ENCODE peak calls at places on chromosomes 7 and 10, in five cellular contexts. K, L, F, I and P are unnamed samples.

GRCh38 chr7:23616593-23616992 is 19.4 kb downstream of the CCDC126 start:
- DNase-seq in I (no peak), F (no peak), L (no peak), K (no peak), P (no peak)

GRCh38 chr7:17640730-17641377 is 299.4 kb downstream of the SNX13 start:
- DNase-seq in I (no peak), K (peak; percentile 42), L (peak; percentile 38), F (peak; percentile 40), P (peak; percentile 33)

GRCh38 chr10:66795871-66796270 is 130.0 kb upstream of the LRRTM3 start:
- DNase-seq in L (no peak), F (no peak), I (no peak), K (no peak), P (no peak)

GRCh38 chr10:121696854-121697253 is 98.6 kb upstream of the FGFR2 start:
- DNase-seq in L (no peak), F (no peak), I (no peak), K (peak; percentile 28), P (peak; percentile 29)

GRCh38 chr7:27115161-27116018 is 12.9 kb upstream of the HOXA2 start:
- DNase-seq in I (no peak), K (peak; percentile 72), F (no peak), L (no peak), P (no peak)

GRCh38 chr10:127132434-127132833 is 64.0 kb downstream of the INSYN2A start:
- DNase-seq in K (no peak), F (no peak), I (no peak), L (no peak), P (no peak)

GRCh38 chr10:52479567-52479966 is 165.5 kb downstream of the DKK1 start:
- DNase-seq in L (no peak), K (no peak), F (no peak), I (no peak), P (no peak)

GRCh38 chr7:46545790-46546189 is 624.7 kb upstream of the IGFBP3 start:
- DNase-seq in F (no peak), L (no peak), K (no peak), I (no peak), P (no peak)

GRCh38 chr10:26721561-26721960 is 24.1 kb downstream of the PDSS1 start:
- DNase-seq in F (no peak), I (no peak), L (no peak), K (no peak), P (no peak)

GRCh38 chr7:45709168-45710034 is 135.2 kb downstream of the ADCY1 start:
- DNase-seq in I (peak; percentile 63), L (no peak), K (no peak), F (peak; percentile 37), P (no peak)

GRCh38 chr7:47938574-47939165 is 9.6 kb downstream of the PKD1L1 start:
- DNase-seq in F (no peak), L (no peak), I (no peak), K (no peak), P (no peak)

GRCh38 chr10:10869592-10869991 is 148.1 kb upstream of the CELF2 start:
- DNase-seq in L (no peak), F (no peak), I (no peak), K (no peak), P (no peak)

GRCh38 chr10:79229081-79229541 is 118.2 kb upstream of the PPIF start:
- DNase-seq in L (no peak), I (no peak), K (peak; percentile 46), F (no peak), P (no peak)
- H3K36me3 ChIP-seq in L (peaks cover 8% of the 10 kb centered on the region), I (peaks cover 33% of the 10 kb centered on the region), K (no peaks in the 10 kb centered on the region), F (no peaks in the 10 kb centered on the region), P (no peaks in the 10 kb centered on the region)

DNA sequence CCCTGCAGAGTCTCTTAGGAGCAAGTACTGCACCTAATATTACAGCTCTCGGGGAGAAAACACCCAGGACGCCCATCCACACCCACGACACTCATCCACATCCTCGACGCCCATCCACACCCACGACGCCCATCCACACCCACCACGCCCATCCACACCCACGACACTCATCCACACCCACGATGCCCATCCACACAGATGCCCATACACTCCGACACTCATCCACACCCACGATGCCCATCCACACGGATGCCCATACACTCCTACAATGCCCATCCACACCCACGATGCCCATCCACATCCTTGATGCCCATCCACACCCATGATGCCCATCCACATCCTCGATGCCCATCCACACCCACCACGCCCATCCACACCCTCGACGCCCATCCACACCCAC is 503.1 kb downstream of the PTPRN2 start:
- DNase-seq in I (peak; percentile 12), F (no peak), L (no peak), K (no peak), P (no peak)
- H3K9me3 ChIP-seq in I (no peaks in the 10 kb centered on the region), F (no peaks in the 10 kb centered on the region), L (peaks cover 10% of the 10 kb centered on the region), K (no peaks in the 10 kb centered on the region), P (peaks cover 16% of the 10 kb centered on the region)

GRCh38 chr7:150969483-150969874 is 8.6 kb downstream of the KCNH2 start:
- DNase-seq in L (no peak), K (no peak), F (no peak), I (no peak), P (no peak)

GRCh38 chr7:150972094-150972493 is 6.0 kb downstream of the KCNH2 start:
- DNase-seq in K (no peak), F (no peak), L (no peak), I (no peak), P (no peak)

GRCh38 chr7:150972746-150973145 is 5.4 kb downstream of the KCNH2 start:
- DNase-seq in F (no peak), I (no peak), L (no peak), K (no peak), P (no peak)

GRCh38 chr7:150970424-150970823 is 7.7 kb downstream of the KCNH2 start:
- DNase-seq in I (no peak), L (no peak), F (no peak), K (no peak), P (no peak)

DNA sequence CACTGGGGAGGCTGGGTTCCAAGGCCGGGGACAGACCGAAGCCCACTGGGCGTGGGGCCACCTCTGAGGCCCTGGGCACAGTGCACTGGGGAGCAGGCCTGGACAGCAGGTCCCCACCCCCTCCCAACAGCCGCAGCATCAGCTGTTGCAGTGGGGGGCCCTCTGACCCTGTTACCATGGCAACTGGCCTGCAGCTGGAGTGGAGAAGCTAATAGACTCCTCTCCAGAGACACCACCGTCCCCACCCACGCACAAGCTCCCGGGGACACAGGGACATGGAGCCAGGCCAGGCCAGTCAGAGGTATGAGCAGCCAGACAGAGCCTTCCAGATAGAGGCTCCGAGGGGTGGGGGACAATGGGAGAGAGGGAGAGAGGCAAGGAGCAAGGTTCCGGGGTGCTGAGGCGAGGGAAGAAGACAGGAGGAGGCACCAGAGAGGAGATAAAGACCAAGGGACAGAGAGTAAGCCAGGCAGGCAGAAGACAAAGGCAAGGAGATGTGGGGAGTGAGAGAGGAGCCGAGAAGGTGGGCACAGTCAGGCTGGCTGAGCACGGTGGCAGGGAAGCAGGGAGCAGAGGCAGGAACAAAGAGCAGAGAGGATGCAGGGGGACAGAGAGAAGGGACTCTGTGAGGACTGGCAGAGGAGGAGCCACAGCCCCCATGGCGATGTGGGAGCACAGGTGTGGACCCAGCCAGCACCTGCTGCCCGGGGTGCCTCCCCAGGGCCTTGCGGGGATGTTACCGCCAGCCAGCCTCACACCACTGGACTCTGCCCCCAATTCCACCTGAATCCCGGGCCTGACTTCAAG is 6.7 kb downstream of the KCNH2 start:
- DNase-seq in L (no peak), K (no peak), I (no peak), F (peak; percentile 48), P (no peak)
- H3K4me3 ChIP-seq in L (no peak overlapping the region), K (no peak overlapping the region), I (no peak overlapping the region), F (no peak overlapping the region), P (no peak overlapping the region)

DNA sequence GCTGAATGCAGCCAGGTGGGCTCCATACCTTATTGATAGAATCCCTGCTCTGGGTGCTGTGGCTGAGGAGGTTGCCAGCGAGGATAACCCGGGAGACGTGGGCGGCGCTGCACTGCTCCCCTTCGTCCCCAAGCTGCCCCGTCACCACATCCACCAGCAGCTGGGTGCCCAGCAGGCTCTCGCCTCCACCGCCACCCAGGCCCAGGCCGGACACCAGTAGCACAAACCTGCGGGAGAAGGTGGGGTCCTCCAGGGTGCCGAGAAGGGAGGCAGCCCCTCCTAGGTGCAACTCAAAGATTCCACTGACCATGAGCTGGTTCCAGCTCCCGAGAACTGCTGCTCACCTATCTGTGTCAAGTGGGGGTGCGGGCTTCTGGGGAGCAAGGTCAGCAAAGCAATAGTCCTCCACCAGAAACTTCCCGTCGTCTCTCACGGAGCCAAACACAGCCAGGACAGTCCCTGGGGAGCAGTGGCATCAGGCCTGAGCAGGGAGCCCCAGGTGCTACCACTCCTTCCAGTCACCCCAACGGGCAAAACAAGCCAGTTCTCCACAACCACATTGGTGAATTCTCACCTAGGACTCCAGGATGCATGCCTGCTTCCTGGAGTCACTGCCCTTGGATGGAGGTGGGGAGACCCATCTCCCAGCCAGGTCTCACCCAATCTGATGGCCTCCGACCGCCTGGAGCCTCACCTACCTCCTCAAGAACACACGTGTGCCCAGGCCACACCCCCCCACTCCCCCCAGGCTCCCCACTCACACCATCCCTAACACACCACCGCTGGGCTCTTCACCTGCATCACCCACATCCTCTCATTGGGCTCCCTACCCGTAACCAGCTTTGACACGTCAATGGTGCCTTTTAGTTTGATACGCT is 6.3 kb downstream of the POLD2 start:
- DNase-seq in K (no peak), L (no peak), I (no peak), F (no peak), P (no peak)
- H3K36me3 ChIP-seq in K (no peaks in the 10 kb centered on the region), L (peaks cover 67% of the 10 kb centered on the region), I (peaks cover 29% of the 10 kb centered on the region), F (no peaks in the 10 kb centered on the region), P (peaks cover 52% of the 10 kb centered on the region)

GRCh38 chr7:138491612-138492386 is 31.7 kb downstream of the TRIM24 start:
- DNase-seq in F (no peak), I (no peak), L (no peak), K (no peak), P (no peak)
- H3K9me3 ChIP-seq in F (no peaks in the 10 kb centered on the region), I (no peaks in the 10 kb centered on the region), L (no peaks in the 10 kb centered on the region), K (no peaks in the 10 kb centered on the region), P (no peaks in the 10 kb centered on the region)

GRCh38 chr7:151244871-151245346 is 3.6 kb downstream of the SMARCD3 start:
- DNase-seq in F (no peak), L (no peak), K (no peak), I (no peak), P (no peak)
- H3K4me3 ChIP-seq in F (no peak overlapping the region), L (no peak overlapping the region), K (peak overlapping the region; percentile 10), I (peak overlapping the region; percentile 25), P (peak overlapping the region; percentile 39)

DNA sequence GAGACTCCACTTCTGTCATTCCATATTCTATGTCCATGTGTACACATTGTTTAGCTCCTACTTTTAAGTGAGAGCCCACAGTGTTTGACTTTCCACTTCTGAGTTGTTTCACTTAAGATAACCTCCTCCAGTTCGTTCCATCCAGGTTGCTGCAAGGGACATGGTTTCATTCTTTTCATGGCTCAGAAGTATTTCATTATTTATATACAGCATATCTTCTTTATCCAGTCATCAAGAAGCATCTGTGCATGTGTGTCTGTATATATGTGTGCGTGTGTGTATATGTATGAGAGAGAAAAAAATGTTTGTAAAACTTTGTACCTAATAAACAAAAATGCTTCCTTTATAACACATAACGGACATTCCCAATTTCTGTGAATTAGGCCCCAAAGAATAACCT is 6.2 kb downstream of the SEC61A2 start:
- DNase-seq in L (no peak), F (no peak), K (no peak), I (no peak), P (no peak)
- H3K36me3 ChIP-seq in L (peaks cover 9% of the 10 kb centered on the region), F (no peaks in the 10 kb centered on the region), K (no peaks in the 10 kb centered on the region), I (peaks cover 36% of the 10 kb centered on the region), P (no peaks in the 10 kb centered on the region)